ENCODE peak calls at places on chromosome 5, in six cellular contexts. J is RWPE1; M is stomach; L is CD8-positive, alpha-beta T cell; A is progenitor cell of endocrine pancreas; G is psoas muscle. C is an unnamed sample.

GRCh38 chr5:142014911-142015584 is 2.2 kb upstream of the GNPDA1 start:
- DNase-seq in J (peak), M (no peak), L (peak), A (no peak), G (no peak), C (no peak)

GRCh38 chr5:91957671-91958070 is 574.6 kb upstream of the ARRDC3 start:
- DNase-seq in J (no peak), M (no peak), L (no peak), A (no peak), G (no peak), C (no peak)

GRCh38 chr5:77635617-77636422 is 2.7 kb downstream of the OTP start:
- DNase-seq in J (peak), M (no peak), L (no peak), A (no peak), G (no peak), C (no peak)

GRCh38 chr5:72834919-72835318 is 18.5 kb downstream of the TNPO1 start:
- DNase-seq in J (no peak), M (no peak), L (no peak), A (no peak), G (no peak), C (no peak)

GRCh38 chr5:139458580-139459407 is 3.7 kb downstream of the ECSCR start:
- DNase-seq in J (no peak), M (peak), L (peak), A (no peak), G (no peak), C (no peak)

GRCh38 chr5:178250263-178250662 is 17.7 kb upstream of the PHYKPL start:
- DNase-seq in J (no peak), M (no peak), L (no peak), A (no peak), G (no peak), C (no peak)

GRCh38 chr5:149265559-149265958 is 6.1 kb upstream of the AFAP1L1 start:
- DNase-seq in J (no peak), M (no peak), L (no peak), A (no peak), G (no peak), C (no peak)

GRCh38 chr5:96962540-96962991 is 26.7 kb downstream of the LNPEP start:
- DNase-seq in J (no peak), M (no peak), L (peak), A (no peak), G (no peak), C (no peak)

GRCh38 chr5:54990751-54991349 is 5.5 kb upstream of the ESM1 start:
- DNase-seq in J (peak), M (no peak), L (no peak), A (no peak), G (no peak), C (no peak)

GRCh38 chr5:56951131-56951945 is 585 bp downstream of the MIER3 start:
- DNase-seq in J (peak), M (no peak), L (peak), A (peak), G (peak), C (peak)

GRCh38 chr5:102554728-102555127 is 55.9 kb upstream of the SLCO6A1 start:
- DNase-seq in J (peak), M (no peak), L (no peak), A (no peak), G (no peak), C (no peak)

GRCh38 chr5:97931829-97932228 is 748.8 kb upstream of the RIOK2 start:
- DNase-seq in J (no peak), M (no peak), L (no peak), A (no peak), G (no peak), C (no peak)

GRCh38 chr5:11903121-11903613 is 1.1 kb downstream of the CTNND2 start:
- DNase-seq in J (no peak), M (no peak), L (no peak), A (no peak), G (no peak), C (no peak)

GRCh38 chr5:111461934-111462333 is 50.4 kb downstream of the STARD4 start:
- DNase-seq in J (no peak), M (no peak), L (no peak), A (no peak), G (no peak), C (no peak)

GRCh38 chr5:54881286-54882005 is 103.9 kb downstream of the ESM1 start:
- DNase-seq in J (peak), M (no peak), L (no peak), A (no peak), G (no peak), C (no peak)

GRCh38 chr5:76601470-76601869 is 21.7 kb downstream of the F2RL2 start:
- DNase-seq in J (peak), M (no peak), L (peak), A (no peak), G (no peak), C (peak)

GRCh38 chr5:31382051-31382878 is 149.6 kb downstream of the DROSHA start:
- DNase-seq in J (no peak), M (no peak), L (no peak), A (no peak), G (no peak), C (no peak)

GRCh38 chr5:88772047-88772446 is 110.9 kb downstream of the MEF2C start:
- DNase-seq in J (no peak), M (no peak), L (no peak), A (no peak), G (no peak), C (no peak)

GRCh38 chr5:54309751-54310432 is 481 bp downstream of the ARL15 start:
- DNase-seq in J (peak), M (peak), L (peak), A (peak), G (peak), C (peak)

GRCh38 chr5:176541338-176542134 is 4.3 kb upstream of the RNF44 start:
- DNase-seq in J (peak), M (peak), L (peak), A (no peak), G (peak), C (peak)

GRCh38 chr5:163503106-163504090 is 2.0 kb upstream of the MAT2B start:
- DNase-seq in J (peak), M (peak), L (peak), A (no peak), G (peak), C (peak)

GRCh38 chr5:134813407-134813806 is 32.4 kb upstream of the C5orf24 start:
- DNase-seq in J (no peak), M (no peak), L (no peak), A (no peak), G (no peak), C (no peak)

GRCh38 chr5:132832612-132833011 is 2.2 kb upstream of the SHROOM1 start:
- DNase-seq in J (no peak), M (no peak), L (no peak), A (no peak), G (no peak), C (no peak)

GRCh38 chr5:159103086-159103485 is 3.4 kb upstream of the EBF1 start:
- DNase-seq in J (no peak), M (no peak), L (no peak), A (no peak), G (no peak), C (no peak)

GRCh38 chr5:159105318-159106053 is 5.8 kb upstream of the EBF1 start:
- DNase-seq in J (no peak), M (no peak), L (no peak), A (no peak), G (no peak), C (peak)

GRCh38 chr5:159102294-159102934 is 2.7 kb upstream of the EBF1 start:
- DNase-seq in J (no peak), M (no peak), L (no peak), A (no peak), G (no peak), C (no peak)

GRCh38 chr5:159104759-159105317 is 5.1 kb upstream of the EBF1 start:
- DNase-seq in J (no peak), M (no peak), L (no peak), A (no peak), G (no peak), C (peak)

GRCh38 chr5:159104058-159104651 is 4.4 kb upstream of the EBF1 start:
- DNase-seq in J (no peak), M (no peak), L (no peak), A (no peak), G (no peak), C (peak)
- TF ChIP-seq CTCF in J (no peak), M (no peak), L (no peak), A (peak), G (peak), C (no peak)

GRCh38 chr5:167261309-167262100 is 1029.9 kb upstream of the WWC1 start:
- DNase-seq in J (peak), M (no peak), L (no peak), A (no peak), G (no peak), C (no peak)
- TF ChIP-seq CTCF in J (peak), M (no peak), L (no peak), A (peak), G (no peak), C (peak)

GRCh38 chr5:1500411-1501091 is 23.2 kb downstream of the LPCAT1 start:
- DNase-seq in J (no peak), M (peak), L (no peak), A (no peak), G (peak), C (no peak)
- TF ChIP-seq CTCF in J (no peak), M (no peak), L (no peak), A (no peak), G (no peak), C (no peak)

DNA sequence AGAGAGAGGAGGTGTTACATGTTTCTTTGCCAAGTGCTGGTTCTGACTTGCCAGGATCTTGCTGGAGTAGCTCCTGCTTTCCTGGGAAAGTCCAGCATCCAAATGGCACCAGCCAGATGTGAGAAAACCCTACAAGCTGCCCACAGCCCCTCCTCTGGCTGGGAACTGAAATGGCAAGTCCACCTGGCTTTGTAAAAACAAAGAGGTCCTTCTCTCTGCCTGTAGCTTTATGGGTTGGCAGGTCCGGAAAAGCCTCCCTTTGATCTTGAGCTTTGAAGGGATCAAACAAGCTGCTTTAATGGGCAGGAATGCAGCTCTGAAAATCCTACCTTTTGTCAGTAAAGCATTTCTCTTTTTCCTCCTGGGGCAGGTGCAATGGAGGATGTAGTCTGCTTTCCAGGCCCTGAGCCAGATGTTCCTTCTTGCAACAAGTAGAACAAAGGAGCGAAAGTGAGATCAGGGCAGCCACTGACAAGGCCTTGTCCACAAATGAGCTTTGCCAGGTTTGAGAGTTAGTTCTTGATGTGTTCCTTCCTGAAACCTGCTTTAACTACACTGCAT is 456.7 kb downstream of the ZNF608 start:
- DNase-seq in J (no peak), M (peak), L (no peak), A (no peak), G (no peak), C (no peak)
- TF ChIP-seq CTCF in J (no peak), M (no peak), L (no peak), A (peak), G (no peak), C (peak)

DNA sequence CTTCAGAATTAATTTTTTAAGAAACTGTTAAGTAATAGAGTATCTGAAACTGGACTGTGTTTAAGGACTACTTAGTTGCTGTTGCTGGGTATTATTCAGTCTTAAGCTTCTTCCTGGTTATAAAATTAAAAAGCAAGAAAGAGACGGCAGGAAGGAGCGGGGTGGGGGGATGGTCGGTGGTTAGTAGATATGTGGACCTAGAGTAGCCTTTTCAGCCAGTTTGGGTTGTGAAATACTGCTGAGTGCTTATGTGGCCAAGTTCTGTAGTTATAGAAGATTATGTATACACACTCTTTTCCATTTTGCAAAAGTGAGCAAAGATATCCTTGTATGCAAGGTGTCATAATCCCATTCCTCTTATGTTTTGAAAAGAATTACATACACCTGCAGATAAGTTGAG is 28.5 kb downstream of the TRIO start:
- DNase-seq in J (no peak), M (no peak), L (no peak), A (no peak), G (no peak), C (no peak)
- TF ChIP-seq CTCF in J (no peak), M (no peak), L (no peak), A (no peak), G (no peak), C (no peak)

GRCh38 chr5:126544087-126544740 is 50.8 kb downstream of the ALDH7A1 start:
- DNase-seq in J (peak), M (peak), L (peak), A (no peak), G (no peak), C (peak)
- TF ChIP-seq CTCF in J (peak), M (peak), L (peak), A (peak), G (peak), C (peak)